ENCODE peak calls at places on chromosomes 16 and 17, in ten cellular contexts. W, Y, B, L, D, F, H, J, O and V are unnamed samples.
A peak's percentile ranks its signal among the peaks of the same experiment; 100 is the strongest.

GRCh38 chr16:65763640-65764305 is 602.7 kb upstream of the CDH5 start:
- DNase-seq in J (no peak), H (no peak), B (no peak), D (no peak), F (no peak), O (no peak), W (peak; percentile 24), L (no peak), Y (no peak), V (no peak)

GRCh38 chr16:78542419-78542818 is 443.0 kb downstream of the WWOX start:
- DNase-seq in B (no peak), F (no peak), J (no peak), O (no peak), H (no peak), W (no peak), D (no peak), L (no peak), Y (no peak), V (no peak)

GRCh38 chr17:41692722-41693521 is 4.2 kb downstream of the EIF1 start:
- DNase-seq in J (no peak), L (no peak), B (no peak), Y (no peak), D (peak; percentile 16), F (no peak), W (no peak), H (no peak), O (no peak), V (no peak)

GRCh38 chr17:21354796-21355385 is 21.3 kb upstream of the KCNJ12 start:
- DNase-seq in D (no peak), Y (no peak), B (no peak), L (no peak), W (no peak), H (no peak), F (no peak), J (no peak), O (no peak), V (no peak)

GRCh38 chr16:49347476-49347875 is 26.1 kb upstream of the C16orf78 start:
- DNase-seq in O (no peak), Y (no peak), W (no peak), H (no peak), F (no peak), J (no peak), D (no peak), B (no peak), L (no peak), V (no peak)

GRCh38 chr17:76000755-76001521 is at the start of gene CDK3:
- DNase-seq in Y (no peak), W (no peak), L (no peak), H (no peak), J (no peak), B (no peak), F (no peak), O (no peak), D (no peak), V (no peak)

GRCh38 chr16:1470543-1471251 is 4.1 kb downstream of the CLCN7 start:
- DNase-seq in W (no peak), D (no peak), B (peak; percentile 60), J (no peak), L (peak; percentile 90), H (peak; percentile 52), F (no peak), O (no peak), Y (no peak), V (no peak)

GRCh38 chr17:17567114-17567513 is 24.4 kb downstream of the PEMT start:
- DNase-seq in H (no peak), W (no peak), O (no peak), Y (no peak), L (no peak), D (no peak), B (peak; percentile 37), J (no peak), F (no peak), V (no peak)

GRCh38 chr17:56031636-56032035 is 121.6 kb upstream of the ANKFN1 start:
- DNase-seq in Y (no peak), D (no peak), L (no peak), O (no peak), W (no peak), H (no peak), J (no peak), B (no peak), F (no peak), V (no peak)

GRCh38 chr16:5065813-5066212 is at the start of gene C16orf89:
- DNase-seq in W (no peak), F (no peak), L (peak; percentile 90), J (peak; percentile 65), O (no peak), D (no peak), Y (no peak), B (no peak), H (peak; percentile 78), V (no peak)

GRCh38 chr17:17693253-17693954 is 12.1 kb downstream of the RAI1 start:
- DNase-seq in H (peak; percentile 67), W (peak; percentile 79), D (no peak), J (no peak), Y (no peak), L (peak; percentile 88), O (no peak), B (peak; percentile 68), F (peak; percentile 53), V (peak; percentile 44)

GRCh38 chr16:31023627-31024226 is 9.6 kb upstream of the STX4 start:
- DNase-seq in J (no peak), W (no peak), L (no peak), O (no peak), F (no peak), Y (no peak), H (no peak), D (no peak), B (no peak), V (no peak)

GRCh38 chr16:31023252-31023602 is 10.1 kb upstream of the STX4 start:
- DNase-seq in D (no peak), B (no peak), H (no peak), Y (no peak), J (no peak), W (no peak), O (no peak), F (no peak), L (no peak), V (no peak)

GRCh38 chr16:31022574-31023251 is 10.6 kb upstream of the STX4 start:
- DNase-seq in F (no peak), D (no peak), O (no peak), Y (no peak), L (no peak), W (no peak), H (no peak), B (no peak), J (no peak), V (no peak)

GRCh38 chr16:31029272-31029671 is 4.1 kb upstream of the STX4 start:
- DNase-seq in H (no peak), W (no peak), D (no peak), F (no peak), O (no peak), B (no peak), L (no peak), Y (no peak), J (no peak), V (no peak)

DNA sequence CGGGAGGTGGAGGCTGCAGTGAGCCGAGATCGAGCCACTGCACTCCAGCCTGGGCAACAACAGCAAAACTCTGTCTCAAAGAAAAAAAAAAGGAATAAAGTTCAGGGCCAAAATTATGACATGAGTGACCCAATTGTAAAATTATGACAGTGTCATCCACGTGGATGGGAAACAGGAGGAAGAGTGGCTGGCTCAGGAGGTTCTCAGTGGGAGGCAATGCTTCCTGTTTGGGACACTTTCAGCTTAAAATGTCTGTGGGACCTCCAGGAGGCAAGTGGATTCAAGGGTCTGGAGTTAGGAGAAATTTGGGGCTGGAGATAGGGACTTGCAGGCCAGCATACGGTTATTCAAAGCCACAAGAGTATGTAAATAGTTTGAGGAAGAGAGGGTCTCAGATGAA is 8.0 kb upstream of the STX4 start:
- DNase-seq in D (no peak), L (no peak), O (no peak), J (no peak), B (no peak), W (no peak), Y (no peak), H (no peak), F (no peak), V (no peak)
- H3K27ac ChIP-seq in D (no peak overlapping the region), L (peak overlapping the region; percentile 42), O (no peak overlapping the region), J (no peak overlapping the region), B (peak overlapping the region; percentile 5), W (no peak overlapping the region), Y (no peak overlapping the region), H (no peak overlapping the region), F (no peak overlapping the region), V (no peak overlapping the region)

GRCh38 chr16:88606146-88606757 is 32.1 kb upstream of the IL17C start:
- DNase-seq in F (no peak), H (no peak), W (no peak), B (no peak), Y (no peak), O (no peak), L (no peak), D (no peak), J (no peak), V (no peak)

GRCh38 chr16:88613293-88613692 is 25.1 kb upstream of the IL17C start:
- DNase-seq in F (no peak), D (no peak), H (no peak), W (no peak), O (no peak), B (no peak), J (no peak), Y (no peak), L (no peak), V (no peak)

GRCh38 chr16:88608076-88608475 is 30.3 kb upstream of the IL17C start:
- DNase-seq in F (no peak), Y (no peak), J (no peak), D (no peak), B (no peak), H (no peak), L (no peak), W (no peak), O (no peak), V (no peak)

GRCh38 chr16:88611220-88611821 is 27.1 kb upstream of the IL17C start:
- DNase-seq in L (no peak), J (no peak), F (no peak), O (no peak), W (no peak), D (no peak), H (no peak), B (no peak), Y (no peak), V (no peak)

GRCh38 chr16:88610080-88610479 is 28.3 kb upstream of the IL17C start:
- DNase-seq in L (no peak), Y (no peak), O (no peak), W (no peak), F (no peak), H (no peak), J (no peak), D (no peak), B (no peak), V (no peak)
- TF ChIP-seq CTCF in L (no peak), Y (peak; percentile 16), O (no peak), W (no peak), F (no peak), H (no peak), J (no peak), D (no peak), B (no peak), V (no peak)

GRCh38 chr16:88430185-88430523 is 22.9 kb upstream of the ZFPM1 start:
- DNase-seq in B (no peak), L (no peak), Y (no peak), H (no peak), O (no peak), J (no peak), F (no peak), D (no peak), W (no peak), V (no peak)
- H3K27me3 ChIP-seq in B (peaks cover 12% of the 10 kb centered on the region), L (peaks cover 18% of the 10 kb centered on the region), Y (no peaks in the 10 kb centered on the region), H (no peaks in the 10 kb centered on the region), O (peaks cover 45% of the 10 kb centered on the region), J (peaks cover 18% of the 10 kb centered on the region), F (no peaks in the 10 kb centered on the region), D (no peaks in the 10 kb centered on the region), W (no peaks in the 10 kb centered on the region), V (peaks cover 36% of the 10 kb centered on the region)

GRCh38 chr17:74945543-74945942 is 9.8 kb downstream of the OTOP3 start:
- DNase-seq in Y (peak; percentile 48), L (no peak), O (no peak), F (no peak), D (no peak), B (no peak), W (no peak), H (no peak), J (no peak), V (no peak)
- H3K27ac ChIP-seq in Y (no peak overlapping the region), L (no peak overlapping the region), O (no peak overlapping the region), F (no peak overlapping the region), D (no peak overlapping the region), B (no peak overlapping the region), W (no peak overlapping the region), H (no peak overlapping the region), J (no peak overlapping the region), V (no peak overlapping the region)